ENCODE peak calls at places on chromosomes 5 and 9, in six cellular contexts. R is breast epithelium, V is sigmoid colon, Z is nucleus accumbens, B is NCI-H82, K is mesenteric fat pad. N is an unnamed sample.

GRCh38 chr5:154397652-154398406 is 48.0 kb upstream of the SAP30L start:
- DNase-seq in R (no peak), V (no peak), K (no peak), B (no peak), Z (no peak), N (peak)

GRCh38 chr5:148973455-148973854 is 89.4 kb downstream of the SH3TC2 start:
- DNase-seq in R (no peak), V (no peak), B (no peak), K (no peak), Z (no peak), N (no peak)

GRCh38 chr5:170552486-170553122 is 48.8 kb downstream of the KCNIP1 start:
- DNase-seq in V (peak), Z (peak), K (no peak), R (no peak), B (no peak), N (no peak)

GRCh38 chr5:41416336-41416735 is 94.1 kb downstream of the PLCXD3 start:
- DNase-seq in V (no peak), B (no peak), K (no peak), R (no peak), Z (no peak), N (no peak)

GRCh38 chr5:178849316-178849715 is 10.4 kb upstream of the ZNF354B start:
- DNase-seq in R (no peak), B (no peak), V (no peak), K (no peak), Z (no peak), N (no peak)

GRCh38 chr9:12972608-12973589 is 198.1 kb downstream of the LURAP1L start:
- DNase-seq in V (peak), Z (peak), B (no peak), K (no peak), R (peak), N (no peak)

GRCh38 chr5:158623971-158624370 is 475.7 kb downstream of the EBF1 start:
- DNase-seq in V (no peak), K (no peak), B (peak), Z (no peak), R (no peak), N (no peak)

GRCh38 chr5:151448038-151448985 is 909 bp downstream of the SLC36A1 start:
- DNase-seq in R (no peak), V (peak), B (peak), Z (peak), K (no peak), N (no peak)

GRCh38 chr5:78899922-78900362 is 85.2 kb downstream of the ARSB start:
- DNase-seq in V (no peak), B (peak), K (no peak), R (no peak), Z (no peak), N (peak)

GRCh38 chr5:12272389-12272788 is 368.1 kb upstream of the CTNND2 start:
- DNase-seq in B (peak), R (no peak), V (no peak), K (no peak), Z (no peak), N (no peak)

GRCh38 chr5:59673438-59674058 is 220.0 kb downstream of the PDE4D start:
- DNase-seq in V (no peak), B (peak), K (no peak), R (no peak), Z (no peak), N (no peak)

GRCh38 chr9:110207071-110207923 is 662 bp downstream of the C9orf152 start:
- DNase-seq in R (peak), K (no peak), Z (no peak), V (no peak), B (no peak), N (peak)

GRCh38 chr5:57816108-57816507 is 333.5 kb upstream of the ACTBL2 start:
- DNase-seq in R (no peak), K (no peak), B (no peak), V (no peak), Z (no peak), N (no peak)

GRCh38 chr9:82273121-82273520 is 284.5 kb downstream of the SPATA31D1 start:
- DNase-seq in K (no peak), B (no peak), Z (no peak), V (no peak), R (no peak), N (no peak)